ENCODE peak calls at places on chromosomes 1 and 21, in eight cellular contexts. Z is fibroblast of mammary gland, B is BJ, Y is tibial nerve, L is HCT116, I is uterus, U is cardiac muscle cell, M is breast epithelium. D is an unnamed sample.

GRCh38 chr1:167294528-167294927 is 73.8 kb downstream of the POU2F1 start:
- DNase-seq in Z (peak), B (no peak), Y (no peak), L (no peak), I (no peak), U (no peak), M (no peak), D (no peak)

GRCh38 chr1:42931911-42932422 is 26.7 kb downstream of the SLC2A1 start:
- DNase-seq in Z (no peak), B (no peak), Y (no peak), L (no peak), I (no peak), U (no peak), M (peak), D (no peak)

GRCh38 chr1:7549693-7550161 is 221.4 kb upstream of the VAMP3 start:
- DNase-seq in Z (no peak), B (no peak), Y (no peak), L (no peak), I (no peak), U (no peak), M (no peak), D (peak)

GRCh38 chr21:37166733-37167132 is 93.7 kb downstream of the TTC3 start:
- DNase-seq in Z (no peak), B (no peak), Y (no peak), L (peak), I (no peak), U (peak), M (no peak), D (peak)

GRCh38 chr1:187070076-187070475 is 241.3 kb downstream of the PLA2G4A start:
- DNase-seq in Z (peak), B (no peak), Y (no peak), L (no peak), I (no peak), U (no peak), M (no peak), D (no peak)

GRCh38 chr1:194369060-194369459 is 1182.6 kb upstream of the B3GALT2 start:
- DNase-seq in Z (no peak), B (peak), Y (no peak), L (no peak), I (no peak), U (no peak), M (no peak), D (no peak)

GRCh38 chr1:230251644-230252191 is 174.4 kb downstream of the PGBD5 start:
- DNase-seq in Z (no peak), B (no peak), Y (no peak), L (no peak), I (no peak), U (no peak), M (no peak), D (no peak)

GRCh38 chr21:44593598-44594405 is 1.5 kb upstream of the KRTAP10-6 start:
- DNase-seq in Z (no peak), B (no peak), Y (no peak), L (no peak), I (no peak), U (peak), M (no peak), D (no peak)

GRCh38 chr1:67327864-67328263 is 20.2 kb downstream of the IL12RB2 start:
- DNase-seq in Z (no peak), B (no peak), Y (no peak), L (no peak), I (no peak), U (no peak), M (no peak), D (no peak)

GRCh38 chr1:53600001-53600400 is 139.0 kb downstream of the GLIS1 start:
- DNase-seq in Z (no peak), B (no peak), Y (no peak), L (no peak), I (no peak), U (no peak), M (peak), D (no peak)

GRCh38 chr1:95509989-95510388 is 276.0 kb downstream of the RWDD3 start:
- DNase-seq in Z (no peak), B (no peak), Y (no peak), L (no peak), I (no peak), U (no peak), M (no peak), D (no peak)

GRCh38 chr1:186960866-186961265 is 132.1 kb downstream of the PLA2G4A start:
- DNase-seq in Z (peak), B (no peak), Y (no peak), L (no peak), I (no peak), U (no peak), M (no peak), D (peak)

GRCh38 chr1:39104158-39105060 is 78.3 kb downstream of the NDUFS5 start:
- DNase-seq in Z (peak), B (no peak), Y (no peak), L (no peak), I (no peak), U (peak), M (no peak), D (no peak)

GRCh38 chr1:168234846-168235547 is 9.2 kb downstream of the SFT2D2 start:
- DNase-seq in Z (peak), B (no peak), Y (no peak), L (peak), I (no peak), U (peak), M (no peak), D (peak)

GRCh38 chr21:39888848-39889247 is 21.6 kb downstream of the PCP4 start:
- DNase-seq in Z (no peak), B (no peak), Y (no peak), L (no peak), I (no peak), U (no peak), M (no peak), D (no peak)

GRCh38 chr1:230109871-230110667 is 43.0 kb downstream of the GALNT2 start:
- DNase-seq in Z (no peak), B (no peak), Y (no peak), L (no peak), I (peak), U (no peak), M (no peak), D (no peak)

GRCh38 chr1:155110381-155110780 is 17.3 kb upstream of the EFNA1 start:
- DNase-seq in Z (no peak), B (no peak), Y (no peak), L (no peak), I (no peak), U (no peak), M (no peak), D (no peak)

GRCh38 chr1:34407140-34407539 is 230.4 kb downstream of the C1orf94 start:
- DNase-seq in Z (no peak), B (peak), Y (no peak), L (no peak), I (no peak), U (no peak), M (no peak), D (no peak)

GRCh38 chr1:10890391-10891073 is 94.1 kb upstream of the CASZ1 start:
- DNase-seq in Z (no peak), B (no peak), Y (no peak), L (no peak), I (no peak), U (no peak), M (no peak), D (no peak)

GRCh38 chr1:237760981-237761380 is 129.7 kb downstream of the ZP4 start:
- DNase-seq in Z (no peak), B (no peak), Y (no peak), L (no peak), I (no peak), U (no peak), M (no peak), D (no peak)

GRCh38 chr1:244821134-244821533 is 14.3 kb upstream of the COX20 start:
- DNase-seq in Z (no peak), B (no peak), Y (no peak), L (no peak), I (no peak), U (no peak), M (no peak), D (no peak)

GRCh38 chr1:66539491-66539890 is 5.5 kb downstream of the SGIP1 start:
- DNase-seq in Z (no peak), B (no peak), Y (no peak), L (no peak), I (no peak), U (no peak), M (no peak), D (no peak)

GRCh38 chr1:245822997-245823396 is 668.2 kb downstream of the KIF26B start:
- DNase-seq in Z (peak), B (peak), Y (no peak), L (no peak), I (no peak), U (no peak), M (no peak), D (peak)

GRCh38 chr1:17316704-17317103 is 8.7 kb downstream of the PADI4 start:
- DNase-seq in Z (no peak), B (no peak), Y (no peak), L (no peak), I (no peak), U (no peak), M (no peak), D (no peak)

GRCh38 chr1:151060241-151061011 is at the start of gene MLLT11:
- DNase-seq in Z (peak), B (no peak), Y (peak), L (no peak), I (peak), U (peak), M (no peak), D (peak)

GRCh38 chr1:55694297-55694696 is 479.1 kb upstream of the USP24 start:
- DNase-seq in Z (no peak), B (no peak), Y (no peak), L (no peak), I (peak), U (peak), M (no peak), D (no peak)

GRCh38 chr1:195604287-195604686 is 1004.0 kb downstream of the KCNT2 start:
- DNase-seq in Z (peak), B (peak), Y (no peak), L (no peak), I (no peak), U (no peak), M (no peak), D (peak)

GRCh38 chr21:39673736-39674135 is 61.0 kb downstream of the B3GALT5 start:
- DNase-seq in Z (no peak), B (no peak), Y (no peak), L (no peak), I (no peak), U (no peak), M (no peak), D (no peak)

GRCh38 chr1:204842892-204843291 is 27.8 kb upstream of the NFASC start:
- DNase-seq in Z (peak), B (no peak), Y (no peak), L (no peak), I (no peak), U (no peak), M (no peak), D (no peak)

GRCh38 chr1:182515556-182515955 is 65.6 kb downstream of the RGSL1 start:
- DNase-seq in Z (no peak), B (no peak), Y (no peak), L (no peak), I (no peak), U (no peak), M (no peak), D (no peak)

GRCh38 chr21:28336299-28336698 is 656.4 kb downstream of the LTN1 start:
- DNase-seq in Z (peak), B (peak), Y (no peak), L (no peak), I (peak), U (peak), M (no peak), D (peak)

GRCh38 chr1:228340686-228341449 is 65.8 kb downstream of the TRIM11 start:
- DNase-seq in Z (no peak), B (no peak), Y (no peak), L (no peak), I (peak), U (no peak), M (peak), D (no peak)
- TF ChIP-seq CTCF in Z (peak), B (peak), Y (no peak), L (peak), I (no peak), U (peak), M (no peak), D (peak)

DNA sequence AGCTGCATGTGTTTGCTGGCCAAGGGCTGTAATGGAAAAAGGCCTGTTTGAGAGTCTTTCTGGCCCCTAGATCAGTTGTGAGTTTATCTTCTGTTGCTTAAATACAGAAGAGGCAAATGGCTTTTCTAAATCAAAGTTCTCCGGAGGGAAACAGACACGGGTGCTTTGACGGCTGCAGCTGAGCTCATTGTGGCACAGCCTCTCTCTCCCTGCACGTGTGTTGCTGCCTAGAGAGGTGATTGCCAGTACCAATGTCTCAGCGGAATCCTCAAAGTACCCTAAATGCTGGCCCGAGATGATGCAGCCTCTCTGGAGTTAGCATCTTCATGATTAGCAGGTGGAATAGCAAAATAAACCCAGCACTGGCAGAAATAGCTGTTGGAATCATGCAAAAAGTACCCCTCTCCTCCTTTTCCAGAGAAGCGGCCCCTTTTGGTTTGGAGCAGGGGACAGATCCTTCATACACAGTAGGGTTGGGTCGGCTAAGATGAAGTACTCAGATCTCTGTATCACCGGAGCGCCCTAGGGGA is 192.2 kb downstream of the PRDM2 start:
- DNase-seq in Z (no peak), B (no peak), Y (no peak), L (no peak), I (no peak), U (no peak), M (no peak), D (no peak)
- H3K4me3 ChIP-seq in Z (peak), B (no peak), Y (no peak), L (no peak), I (peak), U (peak), M (peak), D (no peak)

GRCh38 chr1:27009601-27010197 is 3.0 kb downstream of the TENT5B start:
- DNase-seq in Z (no peak), B (no peak), Y (no peak), L (no peak), I (no peak), U (no peak), M (peak), D (no peak)

GRCh38 chr1:27007909-27008582 is 4.6 kb downstream of the TENT5B start:
- DNase-seq in Z (no peak), B (no peak), Y (no peak), L (no peak), I (no peak), U (no peak), M (peak), D (no peak)

GRCh38 chr1:27010226-27010994 is 2.2 kb downstream of the TENT5B start:
- DNase-seq in Z (no peak), B (no peak), Y (no peak), L (no peak), I (no peak), U (no peak), M (peak), D (no peak)

GRCh38 chr1:27011976-27012563 is 580 bp downstream of the TENT5B start:
- DNase-seq in Z (no peak), B (no peak), Y (no peak), L (no peak), I (no peak), U (no peak), M (no peak), D (no peak)

DNA sequence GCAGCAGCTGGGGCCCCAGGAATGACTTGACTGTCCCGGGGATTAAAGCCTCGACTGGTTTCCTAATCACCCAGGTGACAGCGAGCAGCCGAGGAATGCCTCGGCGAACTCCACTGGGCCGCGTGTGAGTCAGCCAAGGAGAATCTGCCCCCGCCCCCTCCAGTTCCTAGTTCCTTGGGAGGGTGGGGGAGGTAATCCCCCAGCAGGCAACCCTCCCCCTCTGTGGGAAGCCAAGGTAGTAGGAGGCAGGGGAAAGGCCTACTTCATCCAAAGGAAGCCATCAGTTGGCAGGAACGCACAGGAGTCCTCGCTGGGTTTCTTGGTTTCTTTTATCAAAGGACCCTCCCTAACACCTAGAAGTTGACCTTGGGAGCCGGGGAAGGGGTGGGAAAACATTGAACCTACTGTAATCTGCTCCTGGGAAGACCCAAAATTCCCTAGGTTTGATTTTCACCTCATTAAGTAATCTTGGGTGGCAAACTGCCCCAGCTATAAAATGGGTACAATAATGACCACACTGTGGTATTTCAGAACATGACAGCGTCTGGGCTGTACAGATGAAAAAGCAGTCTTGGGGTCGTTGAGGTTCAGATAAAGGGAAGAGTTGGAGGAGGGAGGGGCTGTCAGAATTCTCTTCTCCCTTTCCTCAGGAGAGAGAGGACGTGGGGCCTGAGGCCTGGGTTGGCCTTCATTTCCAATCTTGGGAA is 1.4 kb downstream of the TENT5B start:
- DNase-seq in Z (peak), B (no peak), Y (no peak), L (peak), I (peak), U (peak), M (peak), D (peak)
- TF ChIP-seq CTCF in Z (no peak), B (no peak), Y (no peak), L (no peak), I (no peak), U (no peak), M (no peak), D (no peak)

GRCh38 chr1:180924939-180925338 is 12.2 kb downstream of the KIAA1614 start:
- DNase-seq in Z (no peak), B (no peak), Y (no peak), L (no peak), I (no peak), U (no peak), M (no peak), D (no peak)

GRCh38 chr1:180921891-180922636 is 9.4 kb downstream of the KIAA1614 start:
- DNase-seq in Z (no peak), B (no peak), Y (no peak), L (no peak), I (no peak), U (no peak), M (no peak), D (no peak)

GRCh38 chr1:180922637-180923023 is 9.9 kb downstream of the KIAA1614 start:
- DNase-seq in Z (no peak), B (no peak), Y (no peak), L (no peak), I (no peak), U (no peak), M (no peak), D (no peak)

GRCh38 chr1:180923887-180924286 is 11.2 kb downstream of the KIAA1614 start:
- DNase-seq in Z (no peak), B (no peak), Y (no peak), L (no peak), I (no peak), U (no peak), M (no peak), D (no peak)

GRCh38 chr1:180923024-180923841 is 10.5 kb downstream of the KIAA1614 start:
- DNase-seq in Z (peak), B (no peak), Y (no peak), L (no peak), I (no peak), U (peak), M (no peak), D (peak)
- H3K4me3 ChIP-seq in Z (no peak), B (no peak), Y (no peak), L (no peak), I (no peak), U (no peak), M (no peak), D (no peak)

D was measured in fibroblast of pulmonary artery.